ENCODE peak calls at places on chromosome 12, in four cellular contexts. V, Q, J and K are unnamed samples.
A peak's percentile ranks its signal among the peaks of the same experiment; 100 is the strongest.

GRCh38 chr12:57127101-57127709 is 1.1 kb upstream of the LRP1 start:
- DNase-seq in V (no peak), Q (peak; percentile 67), J (peak; percentile 77), K (peak; percentile 78)

GRCh38 chr12:12870454-12870853 is 20.9 kb upstream of the GPRC5A start:
- DNase-seq in V (peak; percentile 98), Q (no peak), J (no peak), K (no peak)

GRCh38 chr12:68159681-68160304 is at the start of gene IFNG:
- DNase-seq in V (no peak), Q (no peak), J (no peak), K (no peak)

GRCh38 chr12:124995200-124995961 is 1.9 kb downstream of the BRI3BP start:
- DNase-seq in V (no peak), Q (no peak), J (no peak), K (peak; percentile 34)

GRCh38 chr12:124022161-124022560 is 49.1 kb downstream of the ZNF664 start:
- DNase-seq in V (no peak), Q (no peak), J (no peak), K (no peak)

GRCh38 chr12:94265966-94266365 is 117.6 kb downstream of the PLXNC1 start:
- DNase-seq in V (no peak), Q (no peak), J (no peak), K (no peak)

GRCh38 chr12:58976146-58976545 is 55.8 kb upstream of the LRIG3 start:
- DNase-seq in V (no peak), Q (no peak), J (no peak), K (no peak)

GRCh38 chr12:69342407-69342806 is 5.8 kb upstream of the LYZ start:
- DNase-seq in V (no peak), Q (no peak), J (no peak), K (no peak)

GRCh38 chr12:53253298-53253697 is 14.8 kb upstream of the ESPL1 start:
- DNase-seq in V (no peak), Q (no peak), J (no peak), K (no peak)

GRCh38 chr12:4997939-4998338 is 45.7 kb upstream of the KCNA5 start:
- DNase-seq in V (peak; percentile 39), Q (no peak), J (no peak), K (no peak)

GRCh38 chr12:5000658-5001390 is 42.9 kb upstream of the KCNA5 start:
- DNase-seq in V (no peak), Q (no peak), J (no peak), K (no peak)

GRCh38 chr12:5000204-5000603 is 43.5 kb upstream of the KCNA5 start:
- DNase-seq in V (no peak), Q (no peak), J (no peak), K (no peak)

DNA sequence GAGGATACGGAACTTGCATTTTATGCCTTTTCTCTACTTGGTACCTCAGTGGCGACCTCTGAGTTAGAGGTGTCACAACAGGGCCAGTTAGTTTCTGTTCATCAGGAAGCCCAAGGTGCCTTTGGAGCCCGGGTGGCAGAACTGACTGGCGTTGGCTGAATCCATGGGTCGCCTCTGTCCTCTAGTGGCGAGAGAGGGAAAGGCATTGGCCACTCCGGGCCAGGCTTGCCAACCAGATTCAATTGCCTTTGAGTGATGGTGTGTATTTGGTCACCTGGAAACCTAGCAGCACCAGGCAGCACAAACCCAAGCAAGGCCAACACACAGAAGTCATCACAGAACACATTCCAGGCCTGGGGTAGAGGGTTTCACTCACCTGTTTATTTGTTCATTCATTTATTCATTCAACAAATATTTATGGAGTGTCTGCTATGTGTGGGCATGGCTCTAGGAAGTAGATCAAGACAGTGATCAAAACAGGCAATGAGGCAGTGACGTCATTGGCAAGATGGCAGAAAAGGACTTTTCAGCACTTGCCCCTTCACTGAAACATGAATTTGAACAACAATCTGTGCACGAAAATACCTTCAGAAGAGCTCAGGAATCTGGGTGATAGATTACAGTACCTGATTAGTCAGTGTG is 40.5 kb upstream of the KCNA5 start:
- DNase-seq in V (peak; percentile 18), Q (peak; percentile 57), J (peak; percentile 56), K (peak; percentile 72)
- TF ChIP-seq CTCF in V (peak; percentile 99), Q (peak; percentile 98), J (peak; percentile 68), K (peak; percentile 86)

GRCh38 chr12:114528766-114529165 is 122.8 kb upstream of the TBX5 start:
- DNase-seq in V (no peak), Q (no peak), J (no peak), K (no peak)

GRCh38 chr12:114529956-114530355 is 124.0 kb upstream of the TBX5 start:
- DNase-seq in V (no peak), Q (no peak), J (no peak), K (no peak)

DNA sequence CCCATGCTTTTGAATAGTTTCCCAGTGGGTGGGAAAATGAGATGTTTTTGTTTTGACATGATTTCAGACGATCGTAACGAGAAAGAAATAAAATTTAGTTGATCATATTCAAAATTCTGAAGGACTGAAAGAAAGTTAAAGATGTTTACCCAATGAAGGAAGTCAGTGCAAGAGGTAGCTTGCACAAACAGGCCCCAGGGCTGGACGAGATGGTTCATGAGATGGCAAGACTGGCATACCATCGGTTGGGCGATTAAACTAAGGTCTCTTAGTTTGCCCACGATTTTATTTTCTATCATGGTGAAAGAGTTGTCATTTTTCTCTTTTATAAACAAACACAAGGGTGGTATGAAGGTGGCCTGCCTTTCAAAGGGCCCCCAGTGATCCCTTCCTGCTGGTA is 124.5 kb upstream of the TBX5 start:
- DNase-seq in V (no peak), Q (no peak), J (no peak), K (no peak)
- TF ChIP-seq CTCF in V (no peak), Q (no peak), J (no peak), K (no peak)

DNA sequence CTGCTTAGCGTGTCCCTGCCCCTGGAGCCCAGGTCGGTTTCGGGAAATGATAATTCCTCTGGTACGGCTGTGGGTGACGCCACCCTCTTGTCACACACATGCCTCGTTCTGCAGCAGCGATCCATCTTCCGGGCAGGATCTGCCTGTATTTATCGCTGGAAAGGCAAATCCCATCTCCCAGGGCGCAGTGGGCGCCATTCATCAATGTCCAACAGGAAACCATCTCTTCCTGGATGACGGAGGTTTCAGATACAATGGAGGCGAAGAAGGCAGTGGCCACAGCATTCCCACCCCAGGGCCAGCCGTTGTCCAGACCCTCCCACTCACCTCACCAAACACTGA is 74.2 kb downstream of the NOC4L start:
- DNase-seq in V (no peak), Q (no peak), J (no peak), K (no peak)
- TF ChIP-seq CTCF in V (no peak), Q (no peak), J (no peak), K (no peak)

GRCh38 chr12:16622315-16622714 is 16.4 kb upstream of the LMO3 start:
- DNase-seq in V (no peak), Q (no peak), J (no peak), K (no peak)
- TF ChIP-seq CTCF in V (no peak), Q (no peak), J (no peak), K (no peak)

GRCh38 chr12:5070090-5070489 is 26.4 kb downstream of the KCNA5 start:
- DNase-seq in V (no peak), Q (no peak), J (no peak), K (no peak)

GRCh38 chr12:5072326-5072725 is 28.6 kb downstream of the KCNA5 start:
- DNase-seq in V (no peak), Q (no peak), J (no peak), K (no peak)

GRCh38 chr12:5073838-5074237 is 30.2 kb downstream of the KCNA5 start:
- DNase-seq in V (no peak), Q (peak; percentile 22), J (no peak), K (no peak)

GRCh38 chr12:5071496-5071895 is 27.8 kb downstream of the KCNA5 start:
- DNase-seq in V (no peak), Q (no peak), J (no peak), K (no peak)

GRCh38 chr12:5073054-5073453 is 29.4 kb downstream of the KCNA5 start:
- DNase-seq in V (no peak), Q (no peak), J (no peak), K (no peak)
- TF ChIP-seq CTCF in V (no peak), Q (peak; percentile 19), J (no peak), K (no peak)

DNA sequence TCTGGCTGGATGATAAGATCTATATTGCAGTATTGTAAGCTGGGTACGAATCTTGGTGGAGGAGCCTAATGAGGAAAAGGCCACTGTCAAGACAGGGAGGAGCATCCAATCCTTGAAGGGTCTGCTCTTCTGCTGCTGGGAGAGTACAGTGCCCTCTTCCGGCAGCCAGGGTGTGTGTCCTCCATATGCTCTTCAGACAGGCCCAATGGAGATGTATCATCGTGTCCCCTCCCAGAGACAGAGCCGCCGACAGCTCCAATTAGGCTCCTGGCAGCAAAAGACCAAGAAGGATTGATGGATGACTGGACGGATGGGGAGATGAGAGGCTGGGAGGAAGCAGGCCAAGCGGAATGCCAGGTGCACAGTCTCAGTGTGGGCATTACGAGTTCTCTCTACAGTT is 51.6 kb upstream of the PIWIL1 start:
- DNase-seq in V (no peak), Q (peak; percentile 48), J (no peak), K (no peak)
- TF ChIP-seq CTCF in V (no peak), Q (no peak), J (no peak), K (no peak)

DNA sequence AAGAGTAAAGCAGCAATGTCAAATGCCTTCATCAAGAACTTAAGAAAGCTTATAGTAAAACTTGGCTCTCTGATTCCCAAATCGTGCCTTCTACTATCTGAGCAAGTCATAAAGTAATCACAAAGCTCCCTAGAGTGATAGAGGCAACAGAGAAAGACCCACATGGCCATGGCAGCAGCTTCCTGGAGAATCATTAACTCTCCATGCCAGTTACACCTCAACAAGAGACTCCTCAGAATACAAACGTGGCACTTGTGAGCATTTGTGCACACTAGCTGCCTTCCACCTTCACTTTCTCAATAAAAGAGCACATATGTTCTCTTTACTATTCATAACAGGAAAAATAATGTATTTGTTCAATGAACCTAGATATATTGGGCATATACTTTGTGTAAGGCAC is 48.0 kb downstream of the PLCZ1 start:
- DNase-seq in V (no peak), Q (no peak), J (no peak), K (no peak)
- TF ChIP-seq CTCF in V (no peak), Q (no peak), J (no peak), K (no peak)

GRCh38 chr12:113819495-113819894 is 146.6 kb downstream of the RBM19 start:
- DNase-seq in V (no peak), Q (no peak), J (no peak), K (no peak)

GRCh38 chr12:113818278-113818677 is 147.8 kb downstream of the RBM19 start:
- DNase-seq in V (no peak), Q (no peak), J (no peak), K (no peak)

GRCh38 chr12:113820842-113821241 is 145.3 kb downstream of the RBM19 start:
- DNase-seq in V (no peak), Q (no peak), J (no peak), K (no peak)

GRCh38 chr12:113820310-113820709 is 145.8 kb downstream of the RBM19 start:
- DNase-seq in V (no peak), Q (no peak), J (no peak), K (no peak)

DNA sequence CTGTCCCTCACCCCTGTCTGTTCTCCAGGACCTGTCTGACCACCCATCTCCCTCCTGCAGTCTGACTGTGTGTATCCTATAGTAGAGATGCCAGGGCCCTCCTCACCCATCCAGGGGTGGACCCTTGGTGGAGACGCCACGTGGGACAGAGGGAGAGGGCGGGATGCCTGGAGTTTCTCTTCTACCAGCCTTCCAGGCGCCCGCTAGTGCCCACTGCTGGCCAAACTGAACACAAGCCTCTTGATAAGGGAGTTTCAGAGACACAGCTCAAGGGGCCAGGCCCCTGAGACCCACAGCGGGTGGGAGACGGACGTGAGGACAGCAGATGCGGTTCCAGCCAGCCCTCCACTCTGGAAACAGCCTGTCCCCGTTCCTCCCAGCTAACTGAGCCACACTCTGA is 147.3 kb downstream of the RBM19 start:
- DNase-seq in V (no peak), Q (no peak), J (no peak), K (peak; percentile 14)
- TF ChIP-seq CTCF in V (peak; percentile 38), Q (peak; percentile 48), J (no peak), K (peak; percentile 17)